ENCODE peak calls at places on chromosomes 12 and 14, in six cellular contexts. O is BJ; P is lung; F is CD8-positive, alpha-beta T cell; B is transverse colon; N is CD4-positive, alpha-beta T cell. T is an unnamed sample. For H3K27me3, the result is how much of the 10 kb centered on the place peaks cover.

GRCh38 chr12:49069507-49070346 is at the start of gene RHEBL1:
- DNase-seq in N (peak), P (peak), B (peak), F (peak), O (peak), T (peak)

GRCh38 chr12:105948331-105948730 is 190.4 kb downstream of the NUAK1 start:
- DNase-seq in B (no peak), N (no peak), F (no peak), O (no peak), P (no peak), T (peak)

GRCh38 chr12:50699149-50699548 is 64.8 kb upstream of the ATF1 start:
- DNase-seq in O (no peak), F (no peak), N (no peak), P (no peak), B (no peak), T (no peak)

GRCh38 chr12:78916845-78917480 is 52.4 kb downstream of the SYT1 start:
- DNase-seq in P (no peak), N (no peak), B (no peak), O (no peak), F (no peak), T (peak)

GRCh38 chr14:87457727-87458126 is 535.3 kb downstream of the GALC start:
- DNase-seq in N (no peak), F (no peak), B (no peak), P (no peak), O (no peak), T (no peak)

GRCh38 chr12:25553083-25553482 is at the start of gene LMNTD1:
- DNase-seq in P (no peak), O (peak), B (no peak), N (no peak), F (no peak), T (peak)

GRCh38 chr14:69573205-69573840 is 1.3 kb downstream of the CCDC177 start:
- DNase-seq in N (no peak), F (no peak), B (no peak), O (no peak), P (no peak), T (no peak)

GRCh38 chr14:63543826-63544320 is 696 bp upstream of the PPP2R5E start:
- DNase-seq in O (no peak), B (no peak), N (no peak), F (no peak), P (no peak), T (no peak)

GRCh38 chr14:58107947-58108552 is 44.0 kb downstream of the ARMH4 start:
- DNase-seq in P (no peak), N (peak), B (peak), O (peak), F (peak), T (peak)

GRCh38 chr12:102631274-102631673 is 150.9 kb upstream of the IGF1 start:
- DNase-seq in P (no peak), O (peak), B (no peak), F (no peak), N (no peak), T (peak)

GRCh38 chr12:121964813-121965643 is 46.6 kb downstream of the CFAP251 start:
- DNase-seq in O (peak), B (no peak), N (no peak), F (no peak), P (no peak), T (no peak)

GRCh38 chr12:57775563-57776246 is 3.3 kb downstream of the EEF1AKMT3 start:
- DNase-seq in B (no peak), P (no peak), F (no peak), N (no peak), O (no peak), T (no peak)
- TF ChIP-seq CTCF in B (no peak), P (no peak), F (no peak), N (no peak), O (no peak), T (peak)

DNA sequence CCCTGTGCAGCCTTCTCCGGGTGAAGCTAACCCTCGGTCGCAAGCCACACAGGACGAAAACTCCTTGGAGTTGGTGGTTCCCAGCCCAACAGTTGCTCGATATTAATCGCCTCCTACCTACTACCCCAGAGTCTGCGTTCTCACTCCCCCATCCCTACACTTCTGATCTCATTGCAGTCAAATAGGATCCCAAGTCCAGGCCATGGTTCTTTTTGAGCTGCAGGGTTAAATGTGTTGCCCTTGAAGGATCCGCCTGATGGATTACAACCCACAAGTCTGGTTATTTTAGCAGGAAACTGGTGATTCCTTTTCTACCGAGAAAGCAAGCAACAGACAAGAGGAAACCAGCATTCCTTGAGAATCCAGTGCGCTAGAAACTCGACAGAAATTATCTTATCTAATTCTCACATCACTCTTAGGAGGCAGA is 755 bp upstream of the NIN start:
- DNase-seq in O (no peak), P (no peak), F (no peak), N (no peak), B (no peak), T (no peak)
- H3K27me3 ChIP-seq in O (under half), P (under half), F (under half), N (under half), B (under half), T (under half)

GRCh38 chr14:27557445-27557844 is 959.6 kb upstream of the NOVA1 start:
- DNase-seq in O (no peak), P (no peak), F (no peak), B (no peak), N (no peak), T (no peak)

DNA sequence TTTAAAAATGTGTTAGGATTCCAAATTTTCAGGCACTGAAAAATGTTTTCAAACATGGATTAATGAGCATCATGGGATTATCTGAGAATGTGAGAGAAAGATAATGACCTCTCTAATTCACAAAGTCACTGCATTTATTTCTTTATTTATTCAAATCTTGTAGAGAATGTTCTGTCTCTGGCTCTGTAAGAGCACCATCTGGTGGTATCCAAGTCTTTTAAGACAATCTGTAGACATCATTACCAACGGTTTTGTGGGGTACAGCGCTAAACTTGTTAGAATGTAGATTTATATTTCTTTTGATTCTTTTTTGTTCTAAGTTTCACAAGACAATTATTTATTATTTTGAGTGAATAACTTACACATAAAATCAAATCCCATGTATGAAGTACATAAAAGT is 956.0 kb upstream of the NOVA1 start:
- DNase-seq in B (no peak), F (no peak), O (no peak), P (no peak), N (no peak), T (no peak)
- TF ChIP-seq CTCF in B (no peak), F (no peak), O (no peak), P (no peak), N (no peak), T (peak)

GRCh38 chr12:2853626-2854025 is 3.2 kb downstream of the TEX52 start:
- DNase-seq in B (peak), P (peak), N (peak), O (no peak), F (peak), T (no peak)
- H3K27me3 ChIP-seq in B (under half), P (under half), N (under half), O (under half), F (under half), T (under half)

DNA sequence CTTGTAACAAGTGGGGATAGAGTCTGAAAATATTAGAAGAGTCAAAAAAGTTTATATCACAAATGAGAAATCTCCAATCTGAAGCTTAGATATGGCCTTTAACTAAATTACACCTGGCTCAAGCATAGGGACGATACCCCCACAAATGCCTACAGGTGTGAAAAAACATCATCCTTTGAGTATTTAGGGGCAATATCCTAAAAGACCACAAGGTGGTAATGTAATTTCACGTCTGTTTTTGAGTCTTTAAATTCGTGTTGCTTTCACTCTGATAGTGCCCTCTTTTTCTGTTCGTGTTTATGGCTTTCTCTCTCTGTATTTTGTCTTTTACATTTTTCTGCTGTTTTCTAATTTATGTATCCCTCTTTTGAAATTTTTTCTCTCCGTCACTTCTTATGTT is 84.3 kb downstream of the ETNK1 start:
- DNase-seq in B (no peak), O (no peak), N (no peak), F (no peak), P (no peak), T (no peak)
- TF ChIP-seq CTCF in B (peak), O (peak), N (peak), F (no peak), P (no peak), T (peak)

GRCh38 chr12:3975652-3976051 is 102.5 kb upstream of the PARP11 start:
- DNase-seq in P (no peak), N (no peak), O (no peak), B (no peak), F (no peak), T (no peak)

GRCh38 chr12:3973939-3974644 is 100.9 kb upstream of the PARP11 start:
- DNase-seq in F (no peak), B (no peak), O (no peak), N (no peak), P (no peak), T (no peak)

GRCh38 chr12:3976351-3976938 is 103.2 kb upstream of the PARP11 start:
- DNase-seq in P (no peak), O (no peak), F (peak), B (no peak), N (no peak), T (no peak)

GRCh38 chr12:3972576-3972975 is 99.4 kb upstream of the PARP11 start:
- DNase-seq in B (no peak), P (no peak), O (no peak), F (peak), N (no peak), T (no peak)

GRCh38 chr12:3973269-3973884 is 100.2 kb upstream of the PARP11 start:
- DNase-seq in F (no peak), O (no peak), N (no peak), P (no peak), B (no peak), T (no peak)
- H3K27me3 ChIP-seq in F (under half), O (under half), N (under half), P (under half), B (under half), T (under half)